ENCODE peak calls at places on chromosomes 5 and 9, in four cellular contexts. L is H1, C is IMR-90, A is H9. H is an unnamed sample.

GRCh38 chr9:114035845-114036785 is 42.0 kb downstream of the AMBP start:
- DNase-seq in L (peak), C (no peak), A (peak), H (no peak)

GRCh38 chr9:34550016-34550680 is 27.4 kb upstream of the ENHO start:
- DNase-seq in L (peak), C (no peak), A (no peak), H (no peak)

GRCh38 chr9:37929441-37929895 is 25.5 kb upstream of the SLC25A51 start:
- DNase-seq in L (no peak), C (peak), A (no peak), H (no peak)

GRCh38 chr5:161414896-161415295 is 131.6 kb downstream of the GABRB2 start:
- DNase-seq in L (no peak), C (no peak), A (no peak), H (no peak)

GRCh38 chr5:15013654-15014463 is 142.3 kb upstream of the ANKH start:
- DNase-seq in L (no peak), C (peak), A (no peak), H (peak)

GRCh38 chr9:128034821-128035764 is 32.0 kb downstream of the NAIF1 start:
- DNase-seq in L (peak), C (peak), A (peak), H (peak)

GRCh38 chr5:38783011-38783551 is 62.7 kb upstream of the OSMR start:
- DNase-seq in L (no peak), C (peak), A (no peak), H (peak)

GRCh38 chr5:90562331-90562730 is 3.7 kb downstream of the ADGRV1 start:
- DNase-seq in L (no peak), C (no peak), A (no peak), H (no peak)

GRCh38 chr5:1761453-1761755 is 38.2 kb downstream of the MRPL36 start:
- DNase-seq in L (peak), C (no peak), A (no peak), H (no peak)

GRCh38 chr9:19999491-20000057 is 210.7 kb upstream of the SLC24A2 start:
- DNase-seq in L (no peak), C (peak), A (no peak), H (no peak)

GRCh38 chr9:129613520-129614175 is 7.3 kb downstream of the C9orf50 start:
- DNase-seq in L (no peak), C (no peak), A (no peak), H (no peak)

GRCh38 chr9:124190761-124191160 is 67.0 kb upstream of the NEK6 start:
- DNase-seq in L (peak), C (no peak), A (no peak), H (no peak)

GRCh38 chr5:43044181-43044914 is 4.2 kb upstream of the ANXA2R start:
- DNase-seq in L (peak), C (peak), A (peak), H (peak)

GRCh38 chr5:76849767-76850291 is at the start of gene S100Z:
- DNase-seq in L (no peak), C (no peak), A (no peak), H (peak)

GRCh38 chr9:20980713-20981481 is 50.5 kb downstream of the HACD4 start:
- DNase-seq in L (no peak), C (peak), A (no peak), H (no peak)

GRCh38 chr5:38556599-38557308 is at the start of gene LIFR:
- DNase-seq in L (peak), C (peak), A (peak), H (peak)

GRCh38 chr9:78280982-78281668 is 15.8 kb upstream of the PSAT1 start:
- DNase-seq in L (no peak), C (peak), A (no peak), H (no peak)

GRCh38 chr5:671459-672328 is 21.5 kb downstream of the TPPP start:
- DNase-seq in L (peak), C (peak), A (peak), H (peak)

GRCh38 chr9:126857261-126857960 is 3.0 kb upstream of the ZBTB34 start:
- DNase-seq in L (no peak), C (no peak), A (no peak), H (no peak)

GRCh38 chr5:88860501-88860900 is 22.5 kb downstream of the MEF2C start:
- DNase-seq in L (no peak), C (peak), A (no peak), H (no peak)

GRCh38 chr5:103883143-103883542 is 320.6 kb upstream of the NUDT12 start:
- DNase-seq in L (no peak), C (no peak), A (no peak), H (no peak)

GRCh38 chr5:14671414-14671813 is 6.9 kb downstream of the OTULIN start:
- DNase-seq in L (no peak), C (peak), A (no peak), H (no peak)

GRCh38 chr9:133877967-133878366 is 114.2 kb downstream of the VAV2 start:
- DNase-seq in L (no peak), C (no peak), A (no peak), H (no peak)

GRCh38 chr9:20494035-20494434 is 128.3 kb downstream of the MLLT3 start:
- DNase-seq in L (no peak), C (no peak), A (no peak), H (peak)

GRCh38 chr5:72441861-72442540 is 65.2 kb downstream of the ZNF366 start:
- DNase-seq in L (no peak), C (peak), A (no peak), H (no peak)

GRCh38 chr5:170632266-170632984 is 128.6 kb downstream of the KCNIP1 start:
- DNase-seq in L (no peak), C (no peak), A (peak), H (peak)

GRCh38 chr9:34254141-34254913 is 74.7 kb downstream of the KIF24 start:
- DNase-seq in L (no peak), C (peak), A (no peak), H (no peak)

GRCh38 chr5:139431706-139432105 is 7.6 kb downstream of the DNAJC18 start:
- DNase-seq in L (no peak), C (peak), A (no peak), H (no peak)

GRCh38 chr5:139425497-139425896 is 13.8 kb downstream of the DNAJC18 start:
- DNase-seq in L (no peak), C (no peak), A (no peak), H (no peak)

GRCh38 chr5:139426222-139426885 is 13.0 kb downstream of the DNAJC18 start:
- DNase-seq in L (no peak), C (peak), A (no peak), H (no peak)

GRCh38 chr5:139435676-139436075 is 3.6 kb downstream of the DNAJC18 start:
- DNase-seq in L (no peak), C (no peak), A (no peak), H (no peak)

GRCh38 chr5:139430015-139430414 is 9.3 kb downstream of the DNAJC18 start:
- DNase-seq in L (no peak), C (no peak), A (no peak), H (no peak)
- H2BK5ac ChIP-seq in L (no peak), C (no peak), A (no peak), H (no peak)

GRCh38 chr5:135033026-135033861 is 784 bp downstream of the PITX1 start:
- DNase-seq in L (peak), C (peak), A (peak), H (peak)
- H3K9ac ChIP-seq in L (no peak), C (peak), A (no peak), H (peak)

DNA sequence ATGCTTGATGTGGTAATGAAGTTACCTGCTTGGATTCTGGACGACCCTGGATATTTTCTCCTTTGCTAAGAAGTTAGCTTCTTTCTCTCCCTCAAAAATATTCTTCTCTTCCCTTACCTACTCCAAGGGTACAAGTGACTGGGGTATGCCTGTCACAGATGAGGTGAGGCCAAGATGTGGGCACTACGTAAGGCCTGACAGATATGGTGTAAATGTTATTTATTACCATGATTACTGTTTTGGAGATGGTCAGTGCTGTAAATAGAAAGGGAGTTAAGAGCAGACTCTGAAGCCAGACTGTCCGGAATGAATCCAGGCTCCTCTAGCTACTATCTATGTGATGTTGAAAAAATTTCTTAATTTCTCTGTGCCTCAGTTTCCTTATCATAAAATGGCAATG is 1.1 kb upstream of the KIAA1958 start:
- DNase-seq in L (no peak), C (no peak), A (no peak), H (no peak)
- H4K5ac ChIP-seq in L (no peak), C (no peak), A (no peak), H (no peak)

GRCh38 chr9:131308906-131309305 is 19.4 kb downstream of the PLPP7 start:
- DNase-seq in L (no peak), C (no peak), A (no peak), H (no peak)
- H2BK5ac ChIP-seq in L (no peak), C (no peak), A (no peak), H (no peak)

GRCh38 chr5:57010786-57011185 is 58.9 kb upstream of the MIER3 start:
- DNase-seq in L (no peak), C (no peak), A (no peak), H (no peak)
- H3K9ac ChIP-seq in L (no peak), C (no peak), A (no peak), H (no peak)

GRCh38 chr5:159207222-159207615 is 2.1 kb downstream of the RNF145 start:
- DNase-seq in L (no peak), C (no peak), A (no peak), H (no peak)
- H4K5ac ChIP-seq in L (no peak), C (peak), A (no peak), H (no peak)

GRCh38 chr9:69760278-69760610 is 433 bp upstream of the PTAR1 start:
- DNase-seq in L (no peak), C (no peak), A (no peak), H (no peak)
- H2BK5ac ChIP-seq in L (peak), C (peak), A (no peak), H (no peak)

H was measured in mesendoderm.